ENCODE peak calls at places on chromosomes 6 and 20, in four cellular contexts. Y is naive thymus-derived CD8-positive, alpha-beta T cell; S is HFFc6; E is type B pancreatic cell. M is an unnamed sample.

GRCh38 chr6:33061987-33062386 is 11.5 kb downstream of the HLA-DPA1 start:
- DNase-seq in S (no peak), E (no peak), Y (no peak), M (no peak)

GRCh38 chr20:49987015-49987867 is 4.5 kb downstream of the SNAI1 start:
- DNase-seq in Y (no peak), S (no peak), E (no peak), M (no peak)

GRCh38 chr6:37488464-37488863 is 11.2 kb downstream of the CCDC167 start:
- DNase-seq in E (no peak), S (no peak), Y (no peak), M (no peak)

GRCh38 chr20:53081916-53082863 is 110.0 kb downstream of the TSHZ2 start:
- DNase-seq in Y (no peak), S (no peak), E (no peak), M (no peak)

GRCh38 chr6:112511441-112511840 is 164.3 kb downstream of the RFPL4B start:
- DNase-seq in S (no peak), Y (no peak), E (no peak), M (no peak)

GRCh38 chr20:48574383-48574782 is 253.4 kb downstream of the PREX1 start:
- DNase-seq in S (no peak), Y (no peak), E (no peak), M (no peak)

GRCh38 chr6:133637874-133638273 is 251.0 kb upstream of the TCF21 start:
- DNase-seq in S (no peak), E (no peak), Y (no peak), M (no peak)

GRCh38 chr6:82068721-82069120 is 178.8 kb downstream of the IBTK start:
- DNase-seq in Y (no peak), S (no peak), E (no peak), M (no peak)

GRCh38 chr20:36214684-36215256 is 21.5 kb upstream of the AAR2 start:
- DNase-seq in S (peak; percentile 9), Y (peak; percentile 13), E (no peak), M (no peak)

GRCh38 chr6:170279977-170280688 is 10.7 kb downstream of the DLL1 start:
- DNase-seq in E (no peak), Y (peak; percentile 70), S (peak; percentile 23), M (peak; percentile 63)

GRCh38 chr20:40320612-40321011 is 368.4 kb downstream of the MAFB start:
- DNase-seq in Y (no peak), E (no peak), S (no peak), M (no peak)

GRCh38 chr6:43575105-43575771 is 600 bp downstream of the XPO5 start:
- DNase-seq in S (no peak), E (peak; percentile 79), Y (peak; percentile 2), M (no peak)

GRCh38 chr20:38651562-38651961 is 50.0 kb downstream of the ARHGAP40 start:
- DNase-seq in S (no peak), Y (no peak), E (no peak), M (no peak)

GRCh38 chr20:4713401-4713800 is 8.3 kb upstream of the PRND start:
- DNase-seq in S (no peak), Y (no peak), E (no peak), M (no peak)

GRCh38 chr20:40892642-40893041 is 136.0 kb upstream of the TOP1 start:
- DNase-seq in S (no peak), E (no peak), Y (no peak), M (no peak)

GRCh38 chr6:150355932-150356331 is 12.9 kb upstream of the IYD start:
- DNase-seq in Y (no peak), E (no peak), S (no peak), M (no peak)

GRCh38 chr6:30325873-30326445 is 768 bp upstream of the TRIM39 start:
- DNase-seq in S (no peak), E (no peak), Y (peak; percentile 69), M (no peak)

GRCh38 chr20:47676912-47677311 is 108.4 kb downstream of the SULF2 start:
- DNase-seq in S (no peak), E (no peak), Y (no peak), M (no peak)

GRCh38 chr20:1524004-1524403 is 32.8 kb upstream of the SIRPB2 start:
- DNase-seq in E (no peak), S (peak; percentile 5), Y (no peak), M (no peak)

GRCh38 chr6:11381801-11382513 is 149.5 kb upstream of the NEDD9 start:
- DNase-seq in Y (peak; percentile 86), E (no peak), S (no peak), M (peak; percentile 64)

GRCh38 chr20:19974621-19975435 is 42.3 kb upstream of the NAA20 start:
- DNase-seq in E (no peak), S (peak; percentile 95), Y (no peak), M (no peak)

GRCh38 chr6:140445474-140446004 is 1071.1 kb upstream of the CITED2 start:
- DNase-seq in S (peak; percentile 43), E (no peak), Y (no peak), M (no peak)

GRCh38 chr6:134288538-134289203 is 29.2 kb downstream of the SGK1 start:
- DNase-seq in Y (peak; percentile 25), E (no peak), S (peak; percentile 93), M (no peak)

GRCh38 chr6:111805511-111806181 is 67.6 kb downstream of the FYN start:
- DNase-seq in Y (no peak), S (peak; percentile 62), E (no peak), M (no peak)

GRCh38 chr6:119608994-119609393 is 259.4 kb upstream of the MAN1A1 start:
- DNase-seq in S (no peak), Y (no peak), E (no peak), M (no peak)

GRCh38 chr20:36860811-36861624 is 14.9 kb upstream of the TLDC2 start:
- DNase-seq in Y (no peak), E (no peak), S (no peak), M (no peak)

GRCh38 chr6:130632288-130632687 is 194.9 kb upstream of the SMLR1 start:
- DNase-seq in S (no peak), Y (no peak), E (no peak), M (no peak)

GRCh38 chr20:62780204-62780603 is 16.1 kb upstream of the MRGBP start:
- DNase-seq in E (no peak), S (no peak), Y (no peak), M (no peak)

GRCh38 chr6:165846123-165846966 is 183.3 kb upstream of the PDE10A start:
- DNase-seq in S (no peak), E (no peak), Y (no peak), M (no peak)

GRCh38 chr6:30542915-30543314 is 13.4 kb downstream of the GNL1 start:
- DNase-seq in E (no peak), S (peak; percentile 33), Y (no peak), M (no peak)

GRCh38 chr6:142187209-142187608 is 40.1 kb downstream of the VTA1 start:
- DNase-seq in Y (no peak), E (no peak), S (no peak), M (no peak)

GRCh38 chr6:13248053-13248452 is 80.3 kb downstream of the TBC1D7 start:
- DNase-seq in E (no peak), Y (no peak), S (peak; percentile 28), M (no peak)

GRCh38 chr6:102407886-102408741 is 1014.6 kb downstream of the GRIK2 start:
- DNase-seq in S (no peak), Y (no peak), E (no peak), M (no peak)

GRCh38 chr20:15619816-15620215 is 953.4 kb downstream of the KIF16B start:
- DNase-seq in S (no peak), Y (no peak), E (no peak), M (no peak)

GRCh38 chr6:168225471-168225901 is 94.1 kb downstream of the DACT2 start:
- DNase-seq in S (no peak), Y (no peak), E (no peak), M (no peak)

M was measured in effector memory CD8-positive, alpha-beta T cell.